ENCODE peak calls at places on chromosomes 6 and 20, in nine cellular contexts. T, Q, Z, X, L, F, J, S and G are unnamed samples.

GRCh38 chr6:107267634-107268033 is 152.3 kb upstream of the BEND3 start:
- DNase-seq in J (no peak), Q (no peak), L (no peak), X (no peak), T (no peak), Z (no peak), S (no peak), F (no peak), G (no peak)

GRCh38 chr6:12331951-12332749 is 42.0 kb downstream of the EDN1 start:
- DNase-seq in T (no peak), L (no peak), Q (no peak), Z (no peak), X (no peak), J (no peak), F (no peak), S (no peak), G (no peak)

GRCh38 chr6:33552252-33552651 is 27.8 kb downstream of the BAK1 start:
- DNase-seq in S (no peak), X (no peak), L (no peak), T (no peak), Z (no peak), F (no peak), Q (no peak), J (no peak), G (no peak)

GRCh38 chr6:53461682-53462081 is 83.2 kb downstream of the GCLC start:
- DNase-seq in J (no peak), L (peak), X (no peak), T (no peak), F (no peak), Z (no peak), S (no peak), Q (no peak), G (no peak)

GRCh38 chr20:6468751-6469150 is 298.7 kb upstream of the BMP2 start:
- DNase-seq in L (no peak), Z (no peak), Q (no peak), S (no peak), X (no peak), F (no peak), T (no peak), J (no peak), G (no peak)

GRCh38 chr6:34362176-34362575 is 30.3 kb downstream of the NUDT3 start:
- DNase-seq in L (no peak), X (no peak), T (no peak), Z (no peak), J (no peak), F (no peak), Q (no peak), S (no peak), G (no peak)

GRCh38 chr20:37378785-37379598 is 33.1 kb downstream of the SRC start:
- DNase-seq in Q (peak), F (no peak), J (no peak), S (peak), X (no peak), Z (no peak), L (no peak), T (no peak), G (no peak)

GRCh38 chr6:144006731-144007454 is 1.2 kb downstream of the PLAGL1 start:
- DNase-seq in L (no peak), F (no peak), X (no peak), S (no peak), Z (no peak), Q (peak), J (no peak), T (peak), G (no peak)

GRCh38 chr6:169957351-169957963 is 206.0 kb downstream of the ERMARD start:
- DNase-seq in F (no peak), J (no peak), L (no peak), Z (peak), X (no peak), Q (no peak), S (no peak), T (no peak), G (no peak)

GRCh38 chr6:169778646-169779045 is 27.2 kb downstream of the ERMARD start:
- DNase-seq in Z (no peak), L (no peak), F (no peak), S (no peak), Q (no peak), X (no peak), J (no peak), T (no peak), G (no peak)

GRCh38 chr6:170178561-170179477 is 112.1 kb downstream of the DLL1 start:
- DNase-seq in S (peak), Z (peak), X (peak), F (no peak), J (peak), T (no peak), Q (peak), L (peak), G (no peak)

GRCh38 chr6:73394577-73395354 is at the start of gene DDX43:
- DNase-seq in Q (peak), Z (peak), J (peak), F (no peak), S (peak), T (peak), L (peak), X (no peak), G (no peak)

GRCh38 chr6:21986703-21987102 is 310.1 kb downstream of the PRL start:
- DNase-seq in J (no peak), X (no peak), T (no peak), Q (no peak), Z (no peak), F (no peak), L (no peak), S (no peak), G (no peak)

GRCh38 chr6:25007269-25007699 is 71.5 kb upstream of the RIPOR2 start:
- DNase-seq in S (no peak), F (no peak), X (no peak), L (no peak), Z (peak), Q (no peak), J (no peak), T (peak), G (no peak)

GRCh38 chr20:36217226-36217625 is 19.1 kb upstream of the AAR2 start:
- DNase-seq in F (no peak), Q (no peak), S (no peak), X (no peak), L (no peak), J (peak), T (no peak), Z (no peak), G (no peak)

GRCh38 chr20:23631981-23632710 is 5.6 kb downstream of the CST3 start:
- DNase-seq in Z (no peak), T (no peak), L (no peak), Q (no peak), X (no peak), J (no peak), S (peak), F (no peak), G (no peak)

GRCh38 chr20:4303136-4303535 is 287.8 kb upstream of the RNF24 start:
- DNase-seq in S (no peak), X (no peak), Z (no peak), L (no peak), F (no peak), J (no peak), Q (no peak), T (no peak), G (no peak)

GRCh38 chr20:5315807-5316187 is 957 bp downstream of the PROKR2 start:
- DNase-seq in F (no peak), T (no peak), L (no peak), Z (no peak), X (no peak), J (no peak), S (no peak), Q (no peak), G (no peak)

GRCh38 chr20:36064661-36065426 is 89.7 kb upstream of the EPB41L1 start:
- DNase-seq in Q (peak), J (peak), L (peak), Z (peak), F (peak), X (peak), T (peak), S (peak), G (no peak)

GRCh38 chr6:41700577-41701347 is 34.6 kb downstream of the TFEB start:
- DNase-seq in J (no peak), Z (no peak), S (no peak), T (no peak), L (no peak), F (no peak), X (no peak), Q (no peak), G (no peak)

GRCh38 chr6:169008641-169009040 is 245.0 kb downstream of the THBS2 start:
- DNase-seq in F (no peak), S (no peak), T (no peak), L (no peak), J (no peak), Q (peak), Z (no peak), X (peak), G (no peak)

GRCh38 chr6:21531393-21531792 is 62.2 kb upstream of the SOX4 start:
- DNase-seq in F (no peak), X (no peak), L (no peak), J (no peak), Z (no peak), S (no peak), Q (no peak), T (no peak), G (no peak)

GRCh38 chr20:32743237-32744112 is at the start of gene COMMD7:
- DNase-seq in Q (peak), T (peak), S (peak), Z (peak), F (peak), L (peak), X (peak), J (peak), G (peak)

GRCh38 chr6:148677594-148678476 is 69.0 kb upstream of the UST start:
- DNase-seq in S (no peak), F (peak), X (no peak), L (no peak), Q (no peak), J (no peak), T (no peak), Z (no peak), G (peak)

GRCh38 chr6:170183521-170183920 is 107.4 kb downstream of the DLL1 start:
- DNase-seq in S (no peak), T (no peak), Z (no peak), L (no peak), Q (no peak), F (no peak), X (no peak), J (no peak), G (no peak)

GRCh38 chr6:99979953-99980352 is 14.1 kb downstream of the MCHR2 start:
- DNase-seq in J (no peak), X (peak), T (no peak), Z (no peak), L (no peak), S (no peak), F (no peak), Q (no peak), G (no peak)

GRCh38 chr6:102488729-102489128 is 1095.2 kb downstream of the GRIK2 start:
- DNase-seq in J (no peak), L (no peak), F (no peak), Q (peak), X (no peak), Z (no peak), S (no peak), T (no peak), G (no peak)

GRCh38 chr6:163585932-163586437 is 171.5 kb downstream of the QKI start:
- DNase-seq in F (no peak), L (no peak), Q (peak), Z (no peak), J (no peak), T (no peak), X (no peak), S (peak), G (no peak)

GRCh38 chr6:16555550-16555949 is 205.7 kb downstream of the ATXN1 start:
- DNase-seq in S (no peak), L (no peak), T (no peak), X (no peak), J (no peak), F (no peak), Q (no peak), Z (no peak), G (no peak)

GRCh38 chr20:53884859-53885654 is 185.3 kb downstream of the BCAS1 start:
- DNase-seq in Q (no peak), X (no peak), S (no peak), T (peak), J (no peak), F (no peak), Z (no peak), L (no peak), G (no peak)

GRCh38 chr20:59023616-59024015 is 4.4 kb downstream of the TUBB1 start:
- DNase-seq in X (no peak), J (no peak), Q (no peak), S (peak), Z (no peak), L (no peak), T (no peak), F (no peak), G (no peak)

GRCh38 chr20:48076772-48077171 is 291.5 kb upstream of the SULF2 start:
- DNase-seq in S (no peak), L (no peak), Q (no peak), T (no peak), F (no peak), J (no peak), Z (no peak), X (no peak), G (no peak)

GRCh38 chr6:7335519-7335918 is 22.5 kb upstream of the SSR1 start:
- DNase-seq in L (no peak), J (no peak), X (no peak), T (no peak), Z (no peak), S (no peak), Q (no peak), F (no peak), G (no peak)

GRCh38 chr20:63099426-63100267 is 92.9 kb upstream of the BHLHE23 start:
- DNase-seq in X (no peak), F (no peak), L (no peak), Q (no peak), S (no peak), Z (no peak), J (no peak), T (no peak), G (no peak)

GRCh38 chr6:127833336-127833735 is 67.5 kb downstream of the THEMIS start:
- DNase-seq in J (no peak), F (no peak), S (no peak), X (no peak), L (no peak), T (no peak), Q (no peak), Z (no peak), G (no peak)

GRCh38 chr6:73308712-73309533 is 45.2 kb downstream of the DPPA5 start:
- DNase-seq in Z (no peak), Q (peak), F (no peak), S (no peak), X (no peak), L (peak), J (peak), T (no peak), G (no peak)

GRCh38 chr6:130365166-130366010 is 429 bp upstream of the TMEM200A start:
- DNase-seq in X (no peak), Z (peak), S (peak), F (no peak), Q (peak), T (peak), L (no peak), J (peak), G (no peak)

GRCh38 chr6:170166511-170167122 is 124.3 kb downstream of the DLL1 start:
- DNase-seq in L (no peak), X (no peak), Q (no peak), Z (no peak), F (no peak), J (no peak), T (no peak), S (no peak), G (no peak)

GRCh38 chr20:52060794-52061714 is 130.5 kb downstream of the ZFP64 start:
- DNase-seq in J (no peak), Q (peak), X (no peak), L (no peak), T (no peak), Z (no peak), F (no peak), S (no peak), G (no peak)